ENCODE peak calls at places on chromosomes 5 and 9, in five cellular contexts. One of them, this sample, is unnamed.

GRCh38 chr9:129394011-129394919 is 216.2 kb upstream of the IER5L start:
- DNase-seq in activated CD8-positive, alpha-beta T cell treated with anti-CD3 and anti-CD28 coated beads for 36 hours: no peak
- DNase-seq in progenitor cell of endocrine pancreas: no peak
- DNase-seq in IMR-90: no peak
- DNase-seq in MCF 10A: no peak
- DNase-seq in this sample: peak

GRCh38 chr5:19986036-19986619 is 1.9 kb downstream of the CDH18 start:
- DNase-seq in activated CD8-positive, alpha-beta T cell treated with anti-CD3 and anti-CD28 coated beads for 36 hours: no peak
- DNase-seq in MCF 10A: peak
- DNase-seq in progenitor cell of endocrine pancreas: no peak
- DNase-seq in IMR-90: no peak
- DNase-seq in this sample: no peak

GRCh38 chr9:726005-726404 is 115.5 kb upstream of the DMRT1 start:
- DNase-seq in IMR-90: no peak
- DNase-seq in activated CD8-positive, alpha-beta T cell treated with anti-CD3 and anti-CD28 coated beads for 36 hours: no peak
- DNase-seq in MCF 10A: no peak
- DNase-seq in progenitor cell of endocrine pancreas: peak
- DNase-seq in this sample: no peak

GRCh38 chr5:78972654-78973428 is 12.3 kb downstream of the ARSB start:
- DNase-seq in MCF 10A: no peak
- DNase-seq in IMR-90: peak
- DNase-seq in activated CD8-positive, alpha-beta T cell treated with anti-CD3 and anti-CD28 coated beads for 36 hours: no peak
- DNase-seq in progenitor cell of endocrine pancreas: no peak
- DNase-seq in this sample: peak

GRCh38 chr5:172078726-172079345 is 72.4 kb upstream of the FBXW11 start:
- DNase-seq in IMR-90: no peak
- DNase-seq in MCF 10A: no peak
- DNase-seq in activated CD8-positive, alpha-beta T cell treated with anti-CD3 and anti-CD28 coated beads for 36 hours: no peak
- DNase-seq in progenitor cell of endocrine pancreas: no peak
- DNase-seq in this sample: no peak

GRCh38 chr9:36665387-36665786 is 92.7 kb downstream of the MELK start:
- DNase-seq in activated CD8-positive, alpha-beta T cell treated with anti-CD3 and anti-CD28 coated beads for 36 hours: no peak
- DNase-seq in MCF 10A: no peak
- DNase-seq in IMR-90: peak
- DNase-seq in progenitor cell of endocrine pancreas: no peak
- DNase-seq in this sample: no peak

GRCh38 chr5:89338935-89339334 is 456.0 kb upstream of the MEF2C start:
- DNase-seq in activated CD8-positive, alpha-beta T cell treated with anti-CD3 and anti-CD28 coated beads for 36 hours: no peak
- DNase-seq in MCF 10A: no peak
- DNase-seq in IMR-90: peak
- DNase-seq in progenitor cell of endocrine pancreas: no peak
- DNase-seq in this sample: peak

GRCh38 chr5:34762321-34762871 is 76.6 kb upstream of the TTC23L start:
- DNase-seq in activated CD8-positive, alpha-beta T cell treated with anti-CD3 and anti-CD28 coated beads for 36 hours: no peak
- DNase-seq in MCF 10A: no peak
- DNase-seq in IMR-90: peak
- DNase-seq in progenitor cell of endocrine pancreas: no peak
- DNase-seq in this sample: peak

GRCh38 chr5:111742595-111742994 is 14.4 kb downstream of the NREP start:
- DNase-seq in IMR-90: peak
- DNase-seq in progenitor cell of endocrine pancreas: no peak
- DNase-seq in activated CD8-positive, alpha-beta T cell treated with anti-CD3 and anti-CD28 coated beads for 36 hours: no peak
- DNase-seq in MCF 10A: peak
- DNase-seq in this sample: no peak

GRCh38 chr9:98502976-98503325 is 205.8 kb downstream of the GABBR2 start:
- DNase-seq in MCF 10A: peak
- DNase-seq in activated CD8-positive, alpha-beta T cell treated with anti-CD3 and anti-CD28 coated beads for 36 hours: no peak
- DNase-seq in IMR-90: peak
- DNase-seq in progenitor cell of endocrine pancreas: no peak
- DNase-seq in this sample: no peak

GRCh38 chr5:157855404-157855994 is 3.4 kb downstream of the CLINT1 start:
- DNase-seq in MCF 10A: peak
- DNase-seq in IMR-90: peak
- DNase-seq in activated CD8-positive, alpha-beta T cell treated with anti-CD3 and anti-CD28 coated beads for 36 hours: peak
- DNase-seq in progenitor cell of endocrine pancreas: no peak
- DNase-seq in this sample: peak

GRCh38 chr9:133942206-133942975 is 49.7 kb downstream of the VAV2 start:
- DNase-seq in MCF 10A: no peak
- DNase-seq in IMR-90: no peak
- DNase-seq in activated CD8-positive, alpha-beta T cell treated with anti-CD3 and anti-CD28 coated beads for 36 hours: no peak
- DNase-seq in progenitor cell of endocrine pancreas: no peak
- DNase-seq in this sample: no peak

GRCh38 chr9:98775831-98776441 is 20.4 kb downstream of the ANKS6 start:
- DNase-seq in MCF 10A: peak
- DNase-seq in activated CD8-positive, alpha-beta T cell treated with anti-CD3 and anti-CD28 coated beads for 36 hours: peak
- DNase-seq in IMR-90: peak
- DNase-seq in progenitor cell of endocrine pancreas: peak
- DNase-seq in this sample: peak

GRCh38 chr9:132451276-132451675 is 41.3 kb downstream of the CFAP77 start:
- DNase-seq in MCF 10A: no peak
- DNase-seq in IMR-90: no peak
- DNase-seq in progenitor cell of endocrine pancreas: no peak
- DNase-seq in activated CD8-positive, alpha-beta T cell treated with anti-CD3 and anti-CD28 coated beads for 36 hours: peak
- DNase-seq in this sample: no peak

GRCh38 chr9:13718539-13718938 is 439.0 kb upstream of the MPDZ start:
- DNase-seq in activated CD8-positive, alpha-beta T cell treated with anti-CD3 and anti-CD28 coated beads for 36 hours: no peak
- DNase-seq in progenitor cell of endocrine pancreas: no peak
- DNase-seq in MCF 10A: peak
- DNase-seq in IMR-90: peak
- DNase-seq in this sample: no peak

GRCh38 chr5:101679816-101680215 is 616.3 kb downstream of the SLCO4C1 start:
- DNase-seq in activated CD8-positive, alpha-beta T cell treated with anti-CD3 and anti-CD28 coated beads for 36 hours: no peak
- DNase-seq in IMR-90: no peak
- DNase-seq in progenitor cell of endocrine pancreas: no peak
- DNase-seq in MCF 10A: peak
- DNase-seq in this sample: no peak

GRCh38 chr9:114091711-114092110 is 7.4 kb downstream of the KIF12 start:
- DNase-seq in activated CD8-positive, alpha-beta T cell treated with anti-CD3 and anti-CD28 coated beads for 36 hours: no peak
- DNase-seq in IMR-90: no peak
- DNase-seq in MCF 10A: no peak
- DNase-seq in progenitor cell of endocrine pancreas: no peak
- DNase-seq in this sample: no peak

GRCh38 chr9:128636556-128637530 is 19.8 kb downstream of the DYNC2I2 start:
- DNase-seq in IMR-90: no peak
- DNase-seq in progenitor cell of endocrine pancreas: no peak
- DNase-seq in activated CD8-positive, alpha-beta T cell treated with anti-CD3 and anti-CD28 coated beads for 36 hours: no peak
- DNase-seq in MCF 10A: peak
- DNase-seq in this sample: no peak

GRCh38 chr5:78758169-78758839 is 109.7 kb upstream of the LHFPL2 start:
- DNase-seq in activated CD8-positive, alpha-beta T cell treated with anti-CD3 and anti-CD28 coated beads for 36 hours: peak
- DNase-seq in IMR-90: peak
- DNase-seq in progenitor cell of endocrine pancreas: no peak
- DNase-seq in MCF 10A: no peak
- DNase-seq in this sample: no peak

GRCh38 chr5:98050583-98050982 is 722.9 kb upstream of the RGMB start:
- DNase-seq in IMR-90: peak
- DNase-seq in MCF 10A: peak
- DNase-seq in activated CD8-positive, alpha-beta T cell treated with anti-CD3 and anti-CD28 coated beads for 36 hours: no peak
- DNase-seq in progenitor cell of endocrine pancreas: no peak
- DNase-seq in this sample: no peak

GRCh38 chr5:40041452-40041851 is 616.7 kb upstream of the DAB2 start:
- DNase-seq in progenitor cell of endocrine pancreas: no peak
- DNase-seq in activated CD8-positive, alpha-beta T cell treated with anti-CD3 and anti-CD28 coated beads for 36 hours: no peak
- DNase-seq in MCF 10A: peak
- DNase-seq in IMR-90: no peak
- DNase-seq in this sample: no peak

GRCh38 chr5:40033009-40033408 is 608.2 kb upstream of the DAB2 start:
- DNase-seq in IMR-90: no peak
- DNase-seq in MCF 10A: no peak
- DNase-seq in progenitor cell of endocrine pancreas: no peak
- DNase-seq in activated CD8-positive, alpha-beta T cell treated with anti-CD3 and anti-CD28 coated beads for 36 hours: no peak
- DNase-seq in this sample: no peak

GRCh38 chr5:40033411-40033810 is 608.6 kb upstream of the DAB2 start:
- DNase-seq in IMR-90: no peak
- DNase-seq in MCF 10A: no peak
- DNase-seq in progenitor cell of endocrine pancreas: no peak
- DNase-seq in activated CD8-positive, alpha-beta T cell treated with anti-CD3 and anti-CD28 coated beads for 36 hours: peak
- DNase-seq in this sample: no peak

DNA sequence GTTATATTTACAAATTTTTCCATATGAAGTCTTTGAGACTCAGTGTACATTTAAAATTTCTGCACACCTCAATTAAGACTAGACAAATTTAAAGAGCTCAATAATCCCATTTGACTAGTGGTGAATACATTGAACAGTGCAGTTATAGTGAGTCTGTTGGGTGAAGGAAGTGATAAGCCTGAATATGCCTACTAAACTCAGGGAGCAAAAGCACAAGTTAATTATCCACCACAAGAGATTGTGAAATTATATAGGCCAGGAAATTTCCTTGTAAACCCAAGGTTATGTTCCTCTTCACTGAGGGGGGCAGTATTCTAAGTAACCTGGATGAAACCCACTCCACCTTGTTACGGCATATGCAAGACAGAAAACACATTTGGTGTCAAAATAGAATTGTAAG is 612.9 kb upstream of the DAB2 start:
- DNase-seq in progenitor cell of endocrine pancreas: no peak
- DNase-seq in IMR-90: no peak
- DNase-seq in activated CD8-positive, alpha-beta T cell treated with anti-CD3 and anti-CD28 coated beads for 36 hours: no peak
- DNase-seq in MCF 10A: no peak
- DNase-seq in this sample: no peak
- TF ChIP-seq CTCF in progenitor cell of endocrine pancreas: no peak
- TF ChIP-seq CTCF in IMR-90: no peak
- TF ChIP-seq CTCF in activated CD8-positive, alpha-beta T cell treated with anti-CD3 and anti-CD28 coated beads for 36 hours: no peak
- TF ChIP-seq CTCF in MCF 10A: no peak
- TF ChIP-seq CTCF in this sample: no peak

GRCh38 chr5:161235569-161235968 is 311.0 kb downstream of the GABRB2 start:
- DNase-seq in activated CD8-positive, alpha-beta T cell treated with anti-CD3 and anti-CD28 coated beads for 36 hours: no peak
- DNase-seq in IMR-90: no peak
- DNase-seq in MCF 10A: no peak
- DNase-seq in progenitor cell of endocrine pancreas: no peak
- DNase-seq in this sample: no peak
- TF ChIP-seq CTCF in activated CD8-positive, alpha-beta T cell treated with anti-CD3 and anti-CD28 coated beads for 36 hours: no peak
- TF ChIP-seq CTCF in IMR-90: no peak
- TF ChIP-seq CTCF in MCF 10A: no peak
- TF ChIP-seq CTCF in progenitor cell of endocrine pancreas: no peak
- TF ChIP-seq CTCF in this sample: no peak

DNA sequence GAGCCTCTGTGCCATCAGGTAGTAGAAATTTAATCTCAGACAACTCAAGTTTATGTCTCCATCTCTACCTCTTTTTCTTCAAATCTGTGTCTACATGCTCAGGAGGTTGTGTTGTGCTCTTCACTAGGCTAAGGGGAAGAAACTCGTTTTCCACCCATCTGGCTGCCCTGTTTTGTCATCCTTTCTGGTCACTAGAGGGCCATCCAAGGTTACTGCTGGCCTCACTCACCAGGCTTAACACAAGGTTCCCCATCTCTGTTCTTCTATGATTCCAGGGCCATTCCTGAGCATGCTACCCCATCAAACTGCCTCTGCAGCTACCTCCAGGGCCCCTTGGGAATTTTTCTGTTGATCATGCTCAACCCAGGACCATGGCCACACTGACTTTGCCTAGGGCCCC is 213.3 kb upstream of the FBXL7 start:
- DNase-seq in progenitor cell of endocrine pancreas: no peak
- DNase-seq in IMR-90: no peak
- DNase-seq in activated CD8-positive, alpha-beta T cell treated with anti-CD3 and anti-CD28 coated beads for 36 hours: no peak
- DNase-seq in MCF 10A: no peak
- DNase-seq in this sample: no peak
- TF ChIP-seq CTCF in progenitor cell of endocrine pancreas: peak
- TF ChIP-seq CTCF in IMR-90: no peak
- TF ChIP-seq CTCF in activated CD8-positive, alpha-beta T cell treated with anti-CD3 and anti-CD28 coated beads for 36 hours: no peak
- TF ChIP-seq CTCF in MCF 10A: no peak
- TF ChIP-seq CTCF in this sample: no peak

GRCh38 chr5:141135718-141136266 is 786 bp downstream of the PCDHB5 start:
- DNase-seq in MCF 10A: no peak
- DNase-seq in progenitor cell of endocrine pancreas: no peak
- DNase-seq in activated CD8-positive, alpha-beta T cell treated with anti-CD3 and anti-CD28 coated beads for 36 hours: no peak
- DNase-seq in IMR-90: no peak
- DNase-seq in this sample: peak

DNA sequence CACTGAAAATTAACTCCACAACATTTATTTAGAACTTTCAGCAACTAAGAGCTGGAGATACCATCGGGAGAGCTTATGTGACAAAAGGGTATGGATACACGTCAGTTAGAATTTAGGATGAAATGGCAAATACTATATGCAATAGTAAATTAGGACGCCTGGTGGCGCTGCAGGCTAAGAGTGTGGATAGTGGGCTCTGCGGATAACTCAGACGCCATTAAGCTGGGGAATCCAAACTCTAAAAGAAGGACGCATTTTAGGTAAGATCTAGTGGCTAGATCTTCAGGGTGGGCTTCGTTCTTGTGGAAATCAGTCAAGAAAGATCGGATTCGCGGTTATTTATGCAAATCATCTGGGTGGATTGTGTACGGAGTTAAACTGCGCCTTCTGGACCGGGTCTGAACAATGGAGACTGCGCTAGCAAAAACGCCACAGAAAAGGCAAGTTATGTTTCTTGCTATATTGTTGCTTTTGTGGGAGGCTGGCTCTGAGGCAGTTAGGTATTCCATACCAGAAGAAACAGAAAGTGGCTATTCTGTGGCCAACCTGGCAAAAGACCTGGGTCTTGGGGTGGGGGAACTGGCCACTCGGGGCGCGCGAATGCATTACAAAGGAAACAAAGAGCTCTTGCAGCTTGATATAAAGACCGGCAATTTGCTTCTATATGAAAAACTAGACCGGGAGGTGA is at the start of gene PCDHB5:
- DNase-seq in activated CD8-positive, alpha-beta T cell treated with anti-CD3 and anti-CD28 coated beads for 36 hours: peak
- DNase-seq in MCF 10A: peak
- DNase-seq in progenitor cell of endocrine pancreas: no peak
- DNase-seq in IMR-90: no peak
- DNase-seq in this sample: peak
- TF ChIP-seq CTCF in activated CD8-positive, alpha-beta T cell treated with anti-CD3 and anti-CD28 coated beads for 36 hours: peak
- TF ChIP-seq CTCF in MCF 10A: peak
- TF ChIP-seq CTCF in progenitor cell of endocrine pancreas: peak
- TF ChIP-seq CTCF in IMR-90: peak
- TF ChIP-seq CTCF in this sample: peak